ENCODE peak calls at places on chromosome 19, in eight cellular contexts. One of them, this sample, is unnamed.

GRCh38 chr19:37928527-37929286 is 21.7 kb downstream of the SIPA1L3 start:
- DNase-seq in activated T-helper 2 cell treated with anti-CD3 and anti-CD28 coated beads, Interferon-gamma antibody, Interleukin-2, Interleukin-4, amounts not matched to agents 10 μg/mL and 5 μg/mL and 100 μg/mL, durations not matched to agents 14 hours and 24 hours and 36 hours: no peak
- DNase-seq in left colon: no peak
- DNase-seq in stimulated activated effector memory CD8-positive, alpha-beta T cell treated with anti-CD3 and anti-CD28 coated beads, Interleukin-12 subunit alpha, Interleukin-12 subunit beta, amount 100 ng/mL, for 72 hours: no peak
- DNase-seq in iris pigment epithelial cell: no peak
- DNase-seq in Right ventricle myocardium superior: no peak
- DNase-seq in amniotic epithelial cell: no peak
- DNase-seq in skeletal muscle cell: no peak
- DNase-seq in this sample: peak; percentile 42

GRCh38 chr19:45138303-45138751 is 22.5 kb downstream of the NKPD1 start:
- DNase-seq in skeletal muscle cell: no peak
- DNase-seq in amniotic epithelial cell: no peak
- DNase-seq in iris pigment epithelial cell: no peak
- DNase-seq in stimulated activated effector memory CD8-positive, alpha-beta T cell treated with anti-CD3 and anti-CD28 coated beads, Interleukin-12 subunit alpha, Interleukin-12 subunit beta, amount 100 ng/mL, for 72 hours: no peak
- DNase-seq in activated T-helper 2 cell treated with anti-CD3 and anti-CD28 coated beads, Interferon-gamma antibody, Interleukin-2, Interleukin-4, amounts not matched to agents 10 μg/mL and 5 μg/mL and 100 μg/mL, durations not matched to agents 14 hours and 24 hours and 36 hours: no peak
- DNase-seq in Right ventricle myocardium superior: no peak
- DNase-seq in left colon: no peak
- DNase-seq in this sample: no peak

GRCh38 chr19:50705422-50706019 is 14.1 kb downstream of the SHANK1 start:
- DNase-seq in skeletal muscle cell: peak; percentile 43
- DNase-seq in left colon: no peak
- DNase-seq in iris pigment epithelial cell: peak; percentile 79
- DNase-seq in activated T-helper 2 cell treated with anti-CD3 and anti-CD28 coated beads, Interferon-gamma antibody, Interleukin-2, Interleukin-4, amounts not matched to agents 10 μg/mL and 5 μg/mL and 100 μg/mL, durations not matched to agents 14 hours and 24 hours and 36 hours: no peak
- DNase-seq in amniotic epithelial cell: peak; percentile 55
- DNase-seq in stimulated activated effector memory CD8-positive, alpha-beta T cell treated with anti-CD3 and anti-CD28 coated beads, Interleukin-12 subunit alpha, Interleukin-12 subunit beta, amount 100 ng/mL, for 72 hours: no peak
- DNase-seq in Right ventricle myocardium superior: no peak
- DNase-seq in this sample: no peak

GRCh38 chr19:54906819-54907218 is 871 bp downstream of the NCR1 start:
- DNase-seq in Right ventricle myocardium superior: no peak
- DNase-seq in amniotic epithelial cell: no peak
- DNase-seq in activated T-helper 2 cell treated with anti-CD3 and anti-CD28 coated beads, Interferon-gamma antibody, Interleukin-2, Interleukin-4, amounts not matched to agents 10 μg/mL and 5 μg/mL and 100 μg/mL, durations not matched to agents 14 hours and 24 hours and 36 hours: no peak
- DNase-seq in iris pigment epithelial cell: no peak
- DNase-seq in stimulated activated effector memory CD8-positive, alpha-beta T cell treated with anti-CD3 and anti-CD28 coated beads, Interleukin-12 subunit alpha, Interleukin-12 subunit beta, amount 100 ng/mL, for 72 hours: no peak
- DNase-seq in skeletal muscle cell: no peak
- DNase-seq in left colon: no peak
- DNase-seq in this sample: no peak

GRCh38 chr19:15468675-15469512 is 4.5 kb upstream of the RASAL3 start:
- DNase-seq in skeletal muscle cell: no peak
- DNase-seq in amniotic epithelial cell: no peak
- DNase-seq in stimulated activated effector memory CD8-positive, alpha-beta T cell treated with anti-CD3 and anti-CD28 coated beads, Interleukin-12 subunit alpha, Interleukin-12 subunit beta, amount 100 ng/mL, for 72 hours: no peak
- DNase-seq in activated T-helper 2 cell treated with anti-CD3 and anti-CD28 coated beads, Interferon-gamma antibody, Interleukin-2, Interleukin-4, amounts not matched to agents 10 μg/mL and 5 μg/mL and 100 μg/mL, durations not matched to agents 14 hours and 24 hours and 36 hours: no peak
- DNase-seq in left colon: no peak
- DNase-seq in Right ventricle myocardium superior: no peak
- DNase-seq in iris pigment epithelial cell: no peak
- DNase-seq in this sample: no peak

GRCh38 chr19:30670562-30671513 is 298.7 kb downstream of the ZNF536 start:
- DNase-seq in activated T-helper 2 cell treated with anti-CD3 and anti-CD28 coated beads, Interferon-gamma antibody, Interleukin-2, Interleukin-4, amounts not matched to agents 10 μg/mL and 5 μg/mL and 100 μg/mL, durations not matched to agents 14 hours and 24 hours and 36 hours: no peak
- DNase-seq in amniotic epithelial cell: no peak
- DNase-seq in stimulated activated effector memory CD8-positive, alpha-beta T cell treated with anti-CD3 and anti-CD28 coated beads, Interleukin-12 subunit alpha, Interleukin-12 subunit beta, amount 100 ng/mL, for 72 hours: no peak
- DNase-seq in skeletal muscle cell: no peak
- DNase-seq in Right ventricle myocardium superior: no peak
- DNase-seq in iris pigment epithelial cell: no peak
- DNase-seq in left colon: no peak
- DNase-seq in this sample: no peak

GRCh38 chr19:16673226-16673625 is 12.3 kb downstream of the TMEM38A start:
- DNase-seq in iris pigment epithelial cell: no peak
- DNase-seq in activated T-helper 2 cell treated with anti-CD3 and anti-CD28 coated beads, Interferon-gamma antibody, Interleukin-2, Interleukin-4, amounts not matched to agents 10 μg/mL and 5 μg/mL and 100 μg/mL, durations not matched to agents 14 hours and 24 hours and 36 hours: no peak
- DNase-seq in amniotic epithelial cell: peak; percentile 17
- DNase-seq in skeletal muscle cell: no peak
- DNase-seq in Right ventricle myocardium superior: no peak
- DNase-seq in left colon: no peak
- DNase-seq in stimulated activated effector memory CD8-positive, alpha-beta T cell treated with anti-CD3 and anti-CD28 coated beads, Interleukin-12 subunit alpha, Interleukin-12 subunit beta, amount 100 ng/mL, for 72 hours: no peak
- DNase-seq in this sample: no peak

GRCh38 chr19:45154064-45154827 is 6.5 kb downstream of the NKPD1 start:
- DNase-seq in stimulated activated effector memory CD8-positive, alpha-beta T cell treated with anti-CD3 and anti-CD28 coated beads, Interleukin-12 subunit alpha, Interleukin-12 subunit beta, amount 100 ng/mL, for 72 hours: no peak
- DNase-seq in activated T-helper 2 cell treated with anti-CD3 and anti-CD28 coated beads, Interferon-gamma antibody, Interleukin-2, Interleukin-4, amounts not matched to agents 10 μg/mL and 5 μg/mL and 100 μg/mL, durations not matched to agents 14 hours and 24 hours and 36 hours: no peak
- DNase-seq in Right ventricle myocardium superior: no peak
- DNase-seq in amniotic epithelial cell: peak; percentile 94
- DNase-seq in left colon: no peak
- DNase-seq in skeletal muscle cell: no peak
- DNase-seq in iris pigment epithelial cell: peak; percentile 96
- DNase-seq in this sample: no peak

GRCh38 chr19:54142166-54142780 is 4.7 kb downstream of the CNOT3 start:
- DNase-seq in Right ventricle myocardium superior: no peak
- DNase-seq in stimulated activated effector memory CD8-positive, alpha-beta T cell treated with anti-CD3 and anti-CD28 coated beads, Interleukin-12 subunit alpha, Interleukin-12 subunit beta, amount 100 ng/mL, for 72 hours: no peak
- DNase-seq in left colon: no peak
- DNase-seq in skeletal muscle cell: no peak
- DNase-seq in amniotic epithelial cell: no peak
- DNase-seq in activated T-helper 2 cell treated with anti-CD3 and anti-CD28 coated beads, Interferon-gamma antibody, Interleukin-2, Interleukin-4, amounts not matched to agents 10 μg/mL and 5 μg/mL and 100 μg/mL, durations not matched to agents 14 hours and 24 hours and 36 hours: no peak
- DNase-seq in iris pigment epithelial cell: peak; percentile 31
- DNase-seq in this sample: no peak

GRCh38 chr19:58059003-58059671 is at the start of gene ZNF135:
- DNase-seq in left colon: peak; percentile 85
- DNase-seq in skeletal muscle cell: peak; percentile 43
- DNase-seq in iris pigment epithelial cell: peak; percentile 90
- DNase-seq in amniotic epithelial cell: peak; percentile 67
- DNase-seq in Right ventricle myocardium superior: peak; percentile 94
- DNase-seq in stimulated activated effector memory CD8-positive, alpha-beta T cell treated with anti-CD3 and anti-CD28 coated beads, Interleukin-12 subunit alpha, Interleukin-12 subunit beta, amount 100 ng/mL, for 72 hours: no peak
- DNase-seq in activated T-helper 2 cell treated with anti-CD3 and anti-CD28 coated beads, Interferon-gamma antibody, Interleukin-2, Interleukin-4, amounts not matched to agents 10 μg/mL and 5 μg/mL and 100 μg/mL, durations not matched to agents 14 hours and 24 hours and 36 hours: no peak
- DNase-seq in this sample: peak; percentile 78

GRCh38 chr19:4327252-4327876 is 11.3 kb downstream of the STAP2 start:
- DNase-seq in Right ventricle myocardium superior: peak; percentile 84
- DNase-seq in skeletal muscle cell: no peak
- DNase-seq in left colon: peak; percentile 37
- DNase-seq in amniotic epithelial cell: peak; percentile 39
- DNase-seq in stimulated activated effector memory CD8-positive, alpha-beta T cell treated with anti-CD3 and anti-CD28 coated beads, Interleukin-12 subunit alpha, Interleukin-12 subunit beta, amount 100 ng/mL, for 72 hours: peak; percentile 66
- DNase-seq in activated T-helper 2 cell treated with anti-CD3 and anti-CD28 coated beads, Interferon-gamma antibody, Interleukin-2, Interleukin-4, amounts not matched to agents 10 μg/mL and 5 μg/mL and 100 μg/mL, durations not matched to agents 14 hours and 24 hours and 36 hours: peak; percentile 66
- DNase-seq in iris pigment epithelial cell: peak; percentile 56
- DNase-seq in this sample: no peak

GRCh38 chr19:53389591-53390377 is 5.2 kb upstream of the ZNF765 start:
- DNase-seq in skeletal muscle cell: no peak
- DNase-seq in amniotic epithelial cell: no peak
- DNase-seq in iris pigment epithelial cell: no peak
- DNase-seq in Right ventricle myocardium superior: no peak
- DNase-seq in stimulated activated effector memory CD8-positive, alpha-beta T cell treated with anti-CD3 and anti-CD28 coated beads, Interleukin-12 subunit alpha, Interleukin-12 subunit beta, amount 100 ng/mL, for 72 hours: no peak
- DNase-seq in left colon: no peak
- DNase-seq in activated T-helper 2 cell treated with anti-CD3 and anti-CD28 coated beads, Interferon-gamma antibody, Interleukin-2, Interleukin-4, amounts not matched to agents 10 μg/mL and 5 μg/mL and 100 μg/mL, durations not matched to agents 14 hours and 24 hours and 36 hours: no peak
- DNase-seq in this sample: no peak

GRCh38 chr19:54229146-54229545 is 6.3 kb upstream of the LILRB3 start:
- DNase-seq in stimulated activated effector memory CD8-positive, alpha-beta T cell treated with anti-CD3 and anti-CD28 coated beads, Interleukin-12 subunit alpha, Interleukin-12 subunit beta, amount 100 ng/mL, for 72 hours: no peak
- DNase-seq in amniotic epithelial cell: no peak
- DNase-seq in iris pigment epithelial cell: no peak
- DNase-seq in skeletal muscle cell: no peak
- DNase-seq in left colon: no peak
- DNase-seq in Right ventricle myocardium superior: no peak
- DNase-seq in activated T-helper 2 cell treated with anti-CD3 and anti-CD28 coated beads, Interferon-gamma antibody, Interleukin-2, Interleukin-4, amounts not matched to agents 10 μg/mL and 5 μg/mL and 100 μg/mL, durations not matched to agents 14 hours and 24 hours and 36 hours: no peak
- DNase-seq in this sample: no peak

GRCh38 chr19:38736036-38736412 is 8.2 kb downstream of the CAPN12 start:
- DNase-seq in left colon: no peak
- DNase-seq in stimulated activated effector memory CD8-positive, alpha-beta T cell treated with anti-CD3 and anti-CD28 coated beads, Interleukin-12 subunit alpha, Interleukin-12 subunit beta, amount 100 ng/mL, for 72 hours: peak; percentile 54
- DNase-seq in skeletal muscle cell: no peak
- DNase-seq in Right ventricle myocardium superior: peak; percentile 61
- DNase-seq in amniotic epithelial cell: no peak
- DNase-seq in activated T-helper 2 cell treated with anti-CD3 and anti-CD28 coated beads, Interferon-gamma antibody, Interleukin-2, Interleukin-4, amounts not matched to agents 10 μg/mL and 5 μg/mL and 100 μg/mL, durations not matched to agents 14 hours and 24 hours and 36 hours: peak; percentile 43
- DNase-seq in iris pigment epithelial cell: no peak
- DNase-seq in this sample: peak; percentile 57

GRCh38 chr19:3364501-3364858 is 1.9 kb upstream of the NFIC start:
- DNase-seq in activated T-helper 2 cell treated with anti-CD3 and anti-CD28 coated beads, Interferon-gamma antibody, Interleukin-2, Interleukin-4, amounts not matched to agents 10 μg/mL and 5 μg/mL and 100 μg/mL, durations not matched to agents 14 hours and 24 hours and 36 hours: no peak
- DNase-seq in left colon: no peak
- DNase-seq in amniotic epithelial cell: no peak
- DNase-seq in skeletal muscle cell: no peak
- DNase-seq in stimulated activated effector memory CD8-positive, alpha-beta T cell treated with anti-CD3 and anti-CD28 coated beads, Interleukin-12 subunit alpha, Interleukin-12 subunit beta, amount 100 ng/mL, for 72 hours: no peak
- DNase-seq in Right ventricle myocardium superior: no peak
- DNase-seq in iris pigment epithelial cell: no peak
- DNase-seq in this sample: no peak